ENCODE peak calls at places on chromosomes 12 and 14, in five cellular contexts. Z, X, I, F and V are unnamed samples. For H3K4me1, the result is how much of the 10 kb centered on the place peaks cover.

GRCh38 chr14:23175823-23176222 is 7.6 kb downstream of the SLC7A8 start:
- DNase-seq in Z (no peak), X (peak), I (peak), F (no peak), V (no peak)

GRCh38 chr14:99263564-99264330 is 8.2 kb downstream of the BCL11B start:
- DNase-seq in Z (no peak), X (no peak), I (no peak), F (no peak), V (no peak)

GRCh38 chr14:88750945-88751344 is 41.8 kb downstream of the EML5 start:
- DNase-seq in Z (no peak), X (no peak), I (no peak), F (no peak), V (no peak)

GRCh38 chr12:61993734-61994345 is 266.4 kb upstream of the USP15 start:
- DNase-seq in Z (no peak), X (peak), I (peak), F (peak), V (peak)

GRCh38 chr12:96774501-96775256 is 132.4 kb upstream of the NEDD1 start:
- DNase-seq in Z (no peak), X (no peak), I (peak), F (no peak), V (no peak)

GRCh38 chr12:66014818-66015217 is 115.7 kb downstream of the LLPH start:
- DNase-seq in Z (no peak), X (peak), I (peak), F (no peak), V (no peak)

GRCh38 chr12:69275471-69275891 is 36.1 kb downstream of the CPSF6 start:
- DNase-seq in Z (no peak), X (peak), I (no peak), F (peak), V (no peak)

GRCh38 chr14:30193791-30194407 is 266.3 kb upstream of the PRKD1 start:
- DNase-seq in Z (no peak), X (peak), I (peak), F (no peak), V (no peak)

GRCh38 chr12:105399428-105400081 is 69.1 kb downstream of the C12orf75 start:
- DNase-seq in Z (no peak), X (no peak), I (no peak), F (no peak), V (no peak)

GRCh38 chr12:123487428-123487827 is 29.5 kb downstream of the SNRNP35 start:
- DNase-seq in Z (no peak), X (no peak), I (no peak), F (no peak), V (no peak)

GRCh38 chr12:117603316-117604113 is 242.1 kb upstream of the NOS1 start:
- DNase-seq in Z (no peak), X (no peak), I (no peak), F (peak), V (no peak)

GRCh38 chr12:130562711-130563110 is 153.4 kb downstream of the RIMBP2 start:
- DNase-seq in Z (no peak), X (no peak), I (no peak), F (no peak), V (no peak)

GRCh38 chr12:11795910-11796459 is 146.5 kb downstream of the ETV6 start:
- DNase-seq in Z (no peak), X (peak), I (peak), F (peak), V (no peak)

GRCh38 chr12:108595711-108596647 is 1.9 kb downstream of the TMEM119 start:
- DNase-seq in Z (no peak), X (no peak), I (peak), F (no peak), V (no peak)
- H3K4me3 ChIP-seq in Z (peak), X (no peak), I (peak), F (no peak), V (no peak)

GRCh38 chr14:100286484-100287191 is 19.6 kb downstream of the SLC25A29 start:
- DNase-seq in Z (no peak), X (no peak), I (no peak), F (no peak), V (no peak)

GRCh38 chr14:100285021-100285912 is 21.0 kb downstream of the SLC25A29 start:
- DNase-seq in Z (no peak), X (peak), I (peak), F (peak), V (no peak)

GRCh38 chr14:100283984-100284881 is 22.0 kb downstream of the SLC25A29 start:
- DNase-seq in Z (no peak), X (no peak), I (no peak), F (peak), V (no peak)

GRCh38 chr14:100287202-100287997 is 18.8 kb downstream of the SLC25A29 start:
- DNase-seq in Z (no peak), X (no peak), I (no peak), F (no peak), V (no peak)

GRCh38 chr14:100285913-100286400 is 20.3 kb downstream of the SLC25A29 start:
- DNase-seq in Z (no peak), X (no peak), I (no peak), F (no peak), V (no peak)
- H3K4me1 ChIP-seq in Z (under half), X (under half), I (under half), F (under half), V (under half)

GRCh38 chr14:86333506-86333905 is 803.6 kb downstream of the FLRT2 start:
- DNase-seq in Z (no peak), X (no peak), I (no peak), F (no peak), V (no peak)
- H3K4me3 ChIP-seq in Z (no peak), X (no peak), I (no peak), F (no peak), V (no peak)

GRCh38 chr14:76998777-76999366 is 29.6 kb downstream of the IRF2BPL start:
- DNase-seq in Z (no peak), X (no peak), I (no peak), F (no peak), V (no peak)

GRCh38 chr14:76995279-76996035 is 33.1 kb downstream of the IRF2BPL start:
- DNase-seq in Z (no peak), X (no peak), I (no peak), F (no peak), V (no peak)

GRCh38 chr14:76996563-76997146 is 31.9 kb downstream of the IRF2BPL start:
- DNase-seq in Z (no peak), X (no peak), I (no peak), F (no peak), V (no peak)

GRCh38 chr14:77000340-77001235 is 27.9 kb downstream of the IRF2BPL start:
- DNase-seq in Z (no peak), X (peak), I (peak), F (no peak), V (no peak)

GRCh38 chr14:76997257-76997970 is 31.1 kb downstream of the IRF2BPL start:
- DNase-seq in Z (no peak), X (peak), I (peak), F (peak), V (no peak)
- H3K4me1 ChIP-seq in Z (under half), X (under half), I (under half), F (under half), V (under half)

DNA sequence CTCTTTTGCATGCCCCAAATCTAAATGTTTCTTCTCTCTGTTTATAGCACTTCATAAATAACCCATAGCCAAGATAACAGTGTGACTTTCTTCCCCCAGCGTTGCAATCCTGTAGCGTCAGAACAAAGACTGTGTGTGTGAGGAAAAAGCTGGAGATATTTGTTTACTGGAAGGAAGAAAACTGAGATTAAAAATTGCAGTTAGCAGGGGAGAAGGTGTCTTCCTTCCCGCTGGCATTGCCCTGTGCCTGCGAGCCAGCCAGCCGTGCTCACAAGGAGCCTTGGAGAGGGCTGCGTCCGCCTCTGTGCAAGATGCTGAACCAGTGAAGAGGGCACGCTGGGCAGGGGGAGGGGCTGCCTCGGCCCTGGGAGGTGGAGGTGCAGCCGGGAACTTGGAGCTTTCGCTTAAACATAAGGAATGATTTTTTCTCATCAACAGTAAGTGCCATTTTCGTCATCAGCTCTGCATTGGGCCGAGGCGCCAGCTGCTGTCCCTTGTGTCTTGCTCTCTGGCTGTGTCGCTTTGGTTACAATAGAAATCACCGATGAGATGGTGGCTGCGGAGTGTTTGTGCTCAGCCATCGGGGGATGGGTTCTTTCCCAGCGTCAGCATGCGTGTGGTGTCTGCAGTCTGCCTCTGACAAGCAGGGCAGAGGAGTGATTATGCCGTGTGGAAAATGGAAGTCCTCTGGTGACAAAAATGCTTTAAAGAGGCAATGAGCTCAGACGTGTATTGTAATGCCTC is 97.3 kb downstream of the ESR2 start:
- DNase-seq in Z (no peak), X (peak), I (peak), F (peak), V (peak)
- H3K4me3 ChIP-seq in Z (peak), X (peak), I (peak), F (no peak), V (peak)

GRCh38 chr14:50310445-50310844 is 1.6 kb downstream of the L2HGDH start:
- DNase-seq in Z (no peak), X (no peak), I (no peak), F (no peak), V (no peak)
- H3K4me1 ChIP-seq in Z (under half), X (under half), I (under half), F (under half), V (under half)

GRCh38 chr12:64780531-64781373 is 21.5 kb upstream of the GNS start:
- DNase-seq in Z (peak), X (no peak), I (peak), F (peak), V (no peak)
- H3K4me3 ChIP-seq in Z (peak), X (peak), I (peak), F (no peak), V (peak)

GRCh38 chr12:70482764-70483163 is 116.7 kb downstream of the KCNMB4 start:
- DNase-seq in Z (no peak), X (no peak), I (no peak), F (no peak), V (no peak)
- H3K4me1 ChIP-seq in Z (under half), X (under half), I (under half), F (under half), V (under half)